ENCODE peak calls at places on chromosome 10, in seven cellular contexts. R, B, J, H, D, I and T are unnamed samples.

GRCh38 chr10:73758704-73759511 is 14.7 kb downstream of the SEC24C start:
- DNase-seq in R (no peak), B (no peak), J (no peak), H (peak; percentile 15), D (no peak), I (no peak), T (no peak)

GRCh38 chr10:108409316-108409715 is 1244.8 kb upstream of the SORCS1 start:
- DNase-seq in R (peak; percentile 52), B (no peak), J (no peak), H (no peak), D (no peak), I (no peak), T (no peak)

GRCh38 chr10:124112891-124113580 is 19.6 kb upstream of the CHST15 start:
- DNase-seq in R (no peak), B (no peak), J (no peak), H (no peak), D (no peak), I (no peak), T (peak; percentile 86)

GRCh38 chr10:99232357-99232999 is 3.2 kb downstream of the HPSE2 start:
- DNase-seq in R (peak; percentile 66), B (peak; percentile 66), J (no peak), H (peak; percentile 46), D (peak; percentile 49), I (peak; percentile 75), T (no peak)

GRCh38 chr10:22103701-22104100 is 100.2 kb upstream of the DNAJC1 start:
- DNase-seq in R (peak; percentile 49), B (no peak), J (no peak), H (no peak), D (no peak), I (peak; percentile 55), T (peak; percentile 8)

GRCh38 chr10:100245484-100246220 is 16.3 kb upstream of the CHUK start:
- DNase-seq in R (no peak), B (no peak), J (peak; percentile 33), H (no peak), D (no peak), I (no peak), T (peak; percentile 47)

GRCh38 chr10:80985105-80985504 is 447.4 kb downstream of the SH2D4B start:
- DNase-seq in R (no peak), B (no peak), J (no peak), H (no peak), D (no peak), I (no peak), T (no peak)

GRCh38 chr10:91206837-91207474 is 13.5 kb upstream of the PCGF5 start:
- DNase-seq in R (no peak), B (no peak), J (no peak), H (no peak), D (no peak), I (no peak), T (no peak)

GRCh38 chr10:90912176-90912575 is 8.7 kb downstream of the ANKRD1 start:
- DNase-seq in R (peak; percentile 63), B (no peak), J (no peak), H (no peak), D (no peak), I (no peak), T (no peak)

GRCh38 chr10:93180402-93181040 is 106.8 kb downstream of the CYP26A1 start:
- DNase-seq in R (no peak), B (no peak), J (peak; percentile 7), H (no peak), D (no peak), I (no peak), T (no peak)

GRCh38 chr10:124573726-124574455 is 112.3 kb downstream of the LHPP start:
- DNase-seq in R (no peak), B (no peak), J (no peak), H (no peak), D (no peak), I (no peak), T (no peak)

GRCh38 chr10:113045155-113046055 is 95.4 kb downstream of the TCF7L2 start:
- DNase-seq in R (no peak), B (no peak), J (peak; percentile 93), H (peak; percentile 96), D (no peak), I (no peak), T (no peak)

GRCh38 chr10:5533098-5533731 is 8.5 kb downstream of the CALML3 start:
- DNase-seq in R (no peak), B (no peak), J (no peak), H (no peak), D (no peak), I (no peak), T (no peak)

GRCh38 chr10:65341323-65341922 is 1584.4 kb upstream of the LRRTM3 start:
- DNase-seq in R (no peak), B (no peak), J (no peak), H (peak; percentile 42), D (no peak), I (no peak), T (no peak)

GRCh38 chr10:23493711-23494110 is 54.8 kb downstream of the OTUD1 start:
- DNase-seq in R (no peak), B (no peak), J (no peak), H (no peak), D (no peak), I (no peak), T (no peak)

GRCh38 chr10:64033710-64034109 is 512.5 kb downstream of the REEP3 start:
- DNase-seq in R (no peak), B (no peak), J (no peak), H (no peak), D (no peak), I (no peak), T (no peak)

GRCh38 chr10:4068255-4069028 is 283.4 kb upstream of the KLF6 start:
- DNase-seq in R (no peak), B (no peak), J (no peak), H (peak; percentile 66), D (no peak), I (no peak), T (peak; percentile 75)

GRCh38 chr10:128165536-128165935 is 39.3 kb upstream of the MKI67 start:
- DNase-seq in R (peak; percentile 11), B (no peak), J (no peak), H (no peak), D (no peak), I (no peak), T (no peak)

GRCh38 chr10:122852261-122852660 is 6.6 kb upstream of the CUZD1 start:
- DNase-seq in R (no peak), B (no peak), J (no peak), H (peak; percentile 7), D (no peak), I (no peak), T (no peak)

GRCh38 chr10:11746883-11747539 is 4.8 kb downstream of the ECHDC3 start:
- DNase-seq in R (no peak), B (no peak), J (no peak), H (no peak), D (no peak), I (no peak), T (no peak)

GRCh38 chr10:43047288-43047970 is 29.4 kb upstream of the RET start:
- DNase-seq in R (no peak), B (no peak), J (no peak), H (no peak), D (no peak), I (no peak), T (no peak)

GRCh38 chr10:13346280-13346819 is 1.7 kb downstream of the SEPHS1 start:
- DNase-seq in R (peak; percentile 43), B (no peak), J (peak; percentile 71), H (peak; percentile 61), D (no peak), I (no peak), T (peak; percentile 30)

GRCh38 chr10:16716051-16716450 is 101.2 kb downstream of the RSU1 start:
- DNase-seq in R (no peak), B (no peak), J (no peak), H (no peak), D (no peak), I (no peak), T (no peak)

GRCh38 chr10:28273343-28273742 is 29.5 kb downstream of the MPP7 start:
- DNase-seq in R (no peak), B (no peak), J (no peak), H (no peak), D (no peak), I (no peak), T (peak; percentile 66)
- H2AK5ac ChIP-seq in R (no peak overlapping the region), B (no peak overlapping the region), J (no peak overlapping the region), H (no peak overlapping the region), D (no peak overlapping the region), I (no peak overlapping the region), T (no peak overlapping the region)

GRCh38 chr10:119406137-119406536 is 136.4 kb downstream of the RGS10 start:
- DNase-seq in R (no peak), B (no peak), J (no peak), H (no peak), D (no peak), I (no peak), T (no peak)
- H3K4me1 ChIP-seq in R (no peaks in the 10 kb centered on the region), B (no peaks in the 10 kb centered on the region), J (peaks cover 31% of the 10 kb centered on the region), H (peaks cover 31% of the 10 kb centered on the region), D (peaks cover 29% of the 10 kb centered on the region), I (no peaks in the 10 kb centered on the region), T (peaks cover 2% of the 10 kb centered on the region)

DNA sequence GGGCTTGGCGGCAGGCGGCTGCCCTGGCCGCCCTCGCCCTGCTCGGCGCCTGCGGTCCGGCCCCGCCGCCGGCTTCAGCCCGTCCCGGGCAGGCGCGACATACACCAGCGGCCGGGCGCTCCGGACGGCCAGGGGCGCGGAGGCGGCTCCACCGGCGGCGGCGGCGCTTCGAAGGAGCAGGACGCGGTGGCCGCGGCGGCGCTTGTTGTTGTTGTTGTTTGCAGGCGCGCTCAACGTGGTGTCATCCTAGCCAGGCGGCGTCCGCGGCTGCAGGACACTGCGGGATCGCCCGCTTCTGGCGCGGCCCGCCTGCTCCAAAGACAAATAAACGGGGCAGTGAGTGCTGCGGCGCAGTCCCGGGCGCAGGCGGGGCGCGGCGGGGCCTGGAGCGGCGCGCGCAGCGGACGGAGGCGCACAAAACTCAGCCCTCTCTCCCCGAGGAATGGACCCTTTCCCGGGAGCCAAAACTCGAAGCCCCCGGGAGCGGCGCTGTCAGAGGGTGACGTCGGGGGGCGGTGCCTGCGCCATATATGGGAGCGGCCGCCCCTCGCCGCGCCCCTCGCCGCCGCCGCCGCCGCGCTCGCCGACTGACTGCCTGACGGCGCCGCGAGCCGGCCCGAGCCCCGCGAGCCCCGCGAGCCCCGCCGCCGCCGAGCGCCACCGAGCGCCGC is at the start of gene EBF3:
- DNase-seq in R (peak; percentile 92), B (peak; percentile 86), J (peak; percentile 50), H (peak; percentile 78), D (peak; percentile 91), I (peak; percentile 91), T (peak; percentile 58)
- H2AK5ac ChIP-seq in R (no peak within 1 kb of the TSS), B (no peak within 1 kb of the TSS), J (no peak within 1 kb of the TSS), H (no peak within 1 kb of the TSS), D (peak within 1 kb of the TSS; percentile 56), I (no peak within 1 kb of the TSS), T (no peak within 1 kb of the TSS)

GRCh38 chr10:77530011-77530410 is 107.6 kb downstream of the KCNMA1 start:
- DNase-seq in R (no peak), B (no peak), J (no peak), H (no peak), D (no peak), I (no peak), T (no peak)

GRCh38 chr10:77529050-77529576 is 108.5 kb downstream of the KCNMA1 start:
- DNase-seq in R (no peak), B (no peak), J (no peak), H (no peak), D (no peak), I (no peak), T (no peak)

GRCh38 chr10:77524300-77524711 is 113.3 kb downstream of the KCNMA1 start:
- DNase-seq in R (peak; percentile 72), B (no peak), J (peak; percentile 87), H (peak; percentile 65), D (no peak), I (no peak), T (peak; percentile 50)

GRCh38 chr10:77526861-77527617 is 110.6 kb downstream of the KCNMA1 start:
- DNase-seq in R (no peak), B (no peak), J (no peak), H (peak; percentile 75), D (no peak), I (no peak), T (no peak)

GRCh38 chr10:77527839-77528238 is 109.8 kb downstream of the KCNMA1 start:
- DNase-seq in R (no peak), B (no peak), J (no peak), H (no peak), D (no peak), I (no peak), T (no peak)
- H3K4me1 ChIP-seq in R (no peaks in the 10 kb centered on the region), B (peaks cover 15% of the 10 kb centered on the region), J (peaks cover 36% of the 10 kb centered on the region), H (peaks cover 29% of the 10 kb centered on the region), D (peaks cover 5% of the 10 kb centered on the region), I (peaks cover 10% of the 10 kb centered on the region), T (peaks cover 43% of the 10 kb centered on the region)